ENCODE peak calls at places on chromosomes 12 and 14, in eight cellular contexts. S, D, E, W, J, T, Y and R are unnamed samples.

GRCh38 chr12:124919646-124920352 is 5.3 kb upstream of the UBC start:
- DNase-seq in S (peak; percentile 81), D (no peak), E (peak; percentile 64), W (no peak), J (no peak), T (peak; percentile 75), Y (peak; percentile 49), R (no peak)

GRCh38 chr14:100305446-100306255 is 593 bp downstream of the SLC25A29 start:
- DNase-seq in S (peak; percentile 54), D (peak; percentile 31), E (peak; percentile 53), W (peak; percentile 45), J (no peak), T (no peak), Y (no peak), R (no peak)

GRCh38 chr12:58583541-58583940 is 336.8 kb downstream of the LRIG3 start:
- DNase-seq in S (peak; percentile 72), D (no peak), E (no peak), W (no peak), J (no peak), T (peak; percentile 66), Y (no peak), R (no peak)

GRCh38 chr14:85280074-85280473 is 249.9 kb upstream of the FLRT2 start:
- DNase-seq in S (peak; percentile 3), D (no peak), E (peak; percentile 59), W (no peak), J (no peak), T (peak; percentile 2), Y (peak; percentile 24), R (no peak)

GRCh38 chr14:105464501-105464900 is 10.1 kb upstream of the CRIP2 start:
- DNase-seq in S (no peak), D (no peak), E (no peak), W (no peak), J (no peak), T (no peak), Y (no peak), R (no peak)

GRCh38 chr12:89349814-89350213 is 2.5 kb downstream of the DUSP6 start:
- DNase-seq in S (peak; percentile 74), D (peak; percentile 39), E (peak; percentile 83), W (peak; percentile 69), J (no peak), T (peak; percentile 55), Y (peak; percentile 62), R (no peak)

GRCh38 chr12:26630546-26631027 is 202.4 kb downstream of the ITPR2 start:
- DNase-seq in S (peak; percentile 66), D (no peak), E (peak; percentile 89), W (no peak), J (peak; percentile 59), T (peak; percentile 52), Y (no peak), R (peak; percentile 95)

GRCh38 chr14:72608391-72609204 is 285.3 kb downstream of the DPF3 start:
- DNase-seq in S (peak; percentile 97), D (no peak), E (peak; percentile 99), W (no peak), J (peak; percentile 82), T (peak; percentile 97), Y (peak; percentile 90), R (peak; percentile 88)

GRCh38 chr12:65875635-65876034 is 51.4 kb downstream of the HMGA2 start:
- DNase-seq in S (peak; percentile 76), D (no peak), E (no peak), W (no peak), J (no peak), T (peak; percentile 9), Y (no peak), R (no peak)

GRCh38 chr14:100473249-100473648 is 114.0 kb downstream of the BEGAIN start:
- DNase-seq in S (no peak), D (no peak), E (no peak), W (no peak), J (no peak), T (no peak), Y (no peak), R (no peak)